ENCODE peak calls at places on chromosome 3, in five cellular contexts. One of them, this sample, is unnamed.

GRCh38 chr3:151282921-151283320 is 4.6 kb upstream of the P2RY14 start:
- DNase-seq in tibial artery: no peak
- DNase-seq in HCT116: peak
- DNase-seq in AG09319: no peak
- DNase-seq in mesothelial cell of epicardium: no peak
- DNase-seq in this sample: no peak

GRCh38 chr3:46829699-46830208 is 33.5 kb downstream of the MYL3 start:
- DNase-seq in mesothelial cell of epicardium: no peak
- DNase-seq in tibial artery: no peak
- DNase-seq in AG09319: no peak
- DNase-seq in HCT116: no peak
- DNase-seq in this sample: peak

GRCh38 chr3:3799173-3800075 is at the start of gene LRRN1:
- DNase-seq in tibial artery: peak
- DNase-seq in AG09319: no peak
- DNase-seq in mesothelial cell of epicardium: peak
- DNase-seq in HCT116: no peak
- DNase-seq in this sample: peak

GRCh38 chr3:133996251-133996661 is 33.5 kb downstream of the SLCO2A1 start:
- DNase-seq in AG09319: no peak
- DNase-seq in mesothelial cell of epicardium: no peak
- DNase-seq in tibial artery: no peak
- DNase-seq in HCT116: no peak
- DNase-seq in this sample: no peak

GRCh38 chr3:122356402-122356801 is 26.6 kb downstream of the MIX23 start:
- DNase-seq in HCT116: peak
- DNase-seq in tibial artery: no peak
- DNase-seq in mesothelial cell of epicardium: no peak
- DNase-seq in AG09319: no peak
- DNase-seq in this sample: no peak

GRCh38 chr3:27089641-27090040 is 279.5 kb downstream of the NEK10 start:
- DNase-seq in mesothelial cell of epicardium: no peak
- DNase-seq in HCT116: no peak
- DNase-seq in AG09319: no peak
- DNase-seq in tibial artery: no peak
- DNase-seq in this sample: no peak

GRCh38 chr3:28125342-28125741 is 116.1 kb upstream of the CMC1 start:
- DNase-seq in HCT116: no peak
- DNase-seq in tibial artery: no peak
- DNase-seq in mesothelial cell of epicardium: no peak
- DNase-seq in AG09319: no peak
- DNase-seq in this sample: no peak

GRCh38 chr3:7263347-7264195 is 402.7 kb downstream of the GRM7 start:
- DNase-seq in tibial artery: no peak
- DNase-seq in HCT116: no peak
- DNase-seq in AG09319: no peak
- DNase-seq in mesothelial cell of epicardium: no peak
- DNase-seq in this sample: no peak

GRCh38 chr3:76552653-76553052 is 487.2 kb upstream of the ROBO2 start:
- DNase-seq in AG09319: no peak
- DNase-seq in HCT116: no peak
- DNase-seq in tibial artery: no peak
- DNase-seq in mesothelial cell of epicardium: no peak
- DNase-seq in this sample: no peak

GRCh38 chr3:66490214-66490613 is 10.6 kb downstream of the LRIG1 start:
- DNase-seq in mesothelial cell of epicardium: no peak
- DNase-seq in HCT116: no peak
- DNase-seq in tibial artery: no peak
- DNase-seq in AG09319: no peak
- DNase-seq in this sample: no peak

GRCh38 chr3:66489115-66489514 is 11.7 kb downstream of the LRIG1 start:
- DNase-seq in HCT116: no peak
- DNase-seq in AG09319: no peak
- DNase-seq in tibial artery: no peak
- DNase-seq in mesothelial cell of epicardium: no peak
- DNase-seq in this sample: no peak

GRCh38 chr3:66490984-66491383 is 9.8 kb downstream of the LRIG1 start:
- DNase-seq in tibial artery: no peak
- DNase-seq in mesothelial cell of epicardium: no peak
- DNase-seq in AG09319: no peak
- DNase-seq in HCT116: no peak
- DNase-seq in this sample: no peak

GRCh38 chr3:66488492-66488891 is 12.3 kb downstream of the LRIG1 start:
- DNase-seq in AG09319: no peak
- DNase-seq in HCT116: no peak
- DNase-seq in mesothelial cell of epicardium: no peak
- DNase-seq in tibial artery: no peak
- DNase-seq in this sample: no peak

GRCh38 chr3:66489577-66489976 is 11.2 kb downstream of the LRIG1 start:
- DNase-seq in AG09319: no peak
- DNase-seq in HCT116: no peak
- DNase-seq in mesothelial cell of epicardium: no peak
- DNase-seq in tibial artery: no peak
- DNase-seq in this sample: no peak
- TF ChIP-seq CTCF in AG09319: no peak
- TF ChIP-seq CTCF in HCT116: no peak
- TF ChIP-seq CTCF in mesothelial cell of epicardium: no peak
- TF ChIP-seq CTCF in tibial artery: no peak
- TF ChIP-seq CTCF in this sample: no peak

GRCh38 chr3:64259646-64260045 is 34.4 kb upstream of the PRICKLE2 start:
- DNase-seq in HCT116: no peak
- DNase-seq in mesothelial cell of epicardium: no peak
- DNase-seq in tibial artery: no peak
- DNase-seq in AG09319: no peak
- DNase-seq in this sample: no peak

GRCh38 chr3:64264491-64265109 is 39.3 kb upstream of the PRICKLE2 start:
- DNase-seq in tibial artery: no peak
- DNase-seq in mesothelial cell of epicardium: no peak
- DNase-seq in HCT116: no peak
- DNase-seq in AG09319: no peak
- DNase-seq in this sample: no peak

GRCh38 chr3:64266065-64266874 is 41.0 kb upstream of the PRICKLE2 start:
- DNase-seq in AG09319: peak
- DNase-seq in HCT116: no peak
- DNase-seq in tibial artery: peak
- DNase-seq in mesothelial cell of epicardium: no peak
- DNase-seq in this sample: no peak

GRCh38 chr3:64260391-64260790 is 35.1 kb upstream of the PRICKLE2 start:
- DNase-seq in mesothelial cell of epicardium: no peak
- DNase-seq in HCT116: no peak
- DNase-seq in AG09319: no peak
- DNase-seq in tibial artery: no peak
- DNase-seq in this sample: no peak

DNA sequence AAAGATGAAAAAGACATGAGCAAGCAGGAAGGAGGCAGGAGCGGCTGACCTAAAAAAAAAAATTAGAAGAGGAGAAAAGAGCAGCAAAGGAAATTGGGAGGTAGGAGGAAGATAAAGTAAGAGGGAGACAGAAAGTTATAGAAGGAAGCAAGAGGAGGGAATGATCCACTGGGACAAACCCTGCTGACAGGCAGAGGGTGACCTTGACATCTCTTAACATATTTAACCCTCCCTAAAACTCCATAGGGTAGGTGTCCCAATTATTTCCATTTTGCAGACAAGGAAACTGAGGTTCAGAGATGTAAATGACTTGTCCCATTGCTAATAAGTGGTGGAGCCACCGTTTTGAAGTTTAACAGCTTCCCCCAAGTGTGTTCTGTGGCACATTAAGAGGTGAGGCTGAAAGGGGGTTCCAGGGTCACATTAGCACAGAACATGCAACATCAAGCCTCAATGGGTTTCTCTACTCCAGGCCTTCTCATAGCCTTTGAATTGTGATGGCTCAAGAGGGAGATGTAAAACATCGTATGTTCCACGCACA is 37.4 kb upstream of the PRICKLE2 start:
- DNase-seq in HCT116: no peak
- DNase-seq in AG09319: no peak
- DNase-seq in mesothelial cell of epicardium: no peak
- DNase-seq in tibial artery: no peak
- DNase-seq in this sample: no peak
- TF ChIP-seq CTCF in HCT116: no peak
- TF ChIP-seq CTCF in AG09319: no peak
- TF ChIP-seq CTCF in mesothelial cell of epicardium: no peak
- TF ChIP-seq CTCF in tibial artery: no peak
- TF ChIP-seq CTCF in this sample: no peak

GRCh38 chr3:124492824-124493223 is 237.4 kb upstream of the UMPS start:
- DNase-seq in tibial artery: no peak
- DNase-seq in AG09319: no peak
- DNase-seq in mesothelial cell of epicardium: no peak
- DNase-seq in HCT116: peak
- DNase-seq in this sample: no peak
- TF ChIP-seq CTCF in tibial artery: peak
- TF ChIP-seq CTCF in AG09319: peak
- TF ChIP-seq CTCF in mesothelial cell of epicardium: no peak
- TF ChIP-seq CTCF in HCT116: peak
- TF ChIP-seq CTCF in this sample: no peak

GRCh38 chr3:123745184-123745855 is 138.8 kb downstream of the MYLK start:
- DNase-seq in AG09319: no peak
- DNase-seq in mesothelial cell of epicardium: no peak
- DNase-seq in HCT116: no peak
- DNase-seq in tibial artery: no peak
- DNase-seq in this sample: no peak
- TF ChIP-seq CTCF in AG09319: peak
- TF ChIP-seq CTCF in mesothelial cell of epicardium: no peak
- TF ChIP-seq CTCF in HCT116: peak
- TF ChIP-seq CTCF in tibial artery: peak
- TF ChIP-seq CTCF in this sample: no peak

GRCh38 chr3:37554364-37554763 is 307.3 kb upstream of the CTDSPL start:
- DNase-seq in tibial artery: no peak
- DNase-seq in mesothelial cell of epicardium: no peak
- DNase-seq in AG09319: no peak
- DNase-seq in HCT116: no peak
- DNase-seq in this sample: no peak
- TF ChIP-seq CTCF in tibial artery: no peak
- TF ChIP-seq CTCF in mesothelial cell of epicardium: no peak
- TF ChIP-seq CTCF in AG09319: no peak
- TF ChIP-seq CTCF in HCT116: peak
- TF ChIP-seq CTCF in this sample: no peak

GRCh38 chr3:136861890-136862610 is at the start of gene NCK1:
- DNase-seq in tibial artery: peak
- DNase-seq in AG09319: peak
- DNase-seq in HCT116: peak
- DNase-seq in mesothelial cell of epicardium: peak
- DNase-seq in this sample: peak
- TF ChIP-seq CTCF in tibial artery: no peak
- TF ChIP-seq CTCF in AG09319: no peak
- TF ChIP-seq CTCF in HCT116: peak
- TF ChIP-seq CTCF in mesothelial cell of epicardium: no peak
- TF ChIP-seq CTCF in this sample: peak

GRCh38 chr3:50365842-50366220 is 6.5 kb upstream of the TMEM115 start:
- DNase-seq in HCT116: no peak
- DNase-seq in mesothelial cell of epicardium: no peak
- DNase-seq in tibial artery: no peak
- DNase-seq in AG09319: no peak
- DNase-seq in this sample: no peak

GRCh38 chr3:50370594-50370993 is 11.3 kb upstream of the TMEM115 start:
- DNase-seq in mesothelial cell of epicardium: no peak
- DNase-seq in AG09319: no peak
- DNase-seq in tibial artery: no peak
- DNase-seq in HCT116: no peak
- DNase-seq in this sample: no peak

GRCh38 chr3:50369271-50369670 is 9.9 kb upstream of the TMEM115 start:
- DNase-seq in AG09319: no peak
- DNase-seq in HCT116: no peak
- DNase-seq in mesothelial cell of epicardium: no peak
- DNase-seq in tibial artery: no peak
- DNase-seq in this sample: no peak

GRCh38 chr3:50364573-50365079 is 5.3 kb upstream of the TMEM115 start:
- DNase-seq in mesothelial cell of epicardium: peak
- DNase-seq in tibial artery: no peak
- DNase-seq in AG09319: no peak
- DNase-seq in HCT116: no peak
- DNase-seq in this sample: no peak

GRCh38 chr3:50365080-50365841 is 5.9 kb upstream of the TMEM115 start:
- DNase-seq in AG09319: no peak
- DNase-seq in tibial artery: peak
- DNase-seq in HCT116: peak
- DNase-seq in mesothelial cell of epicardium: peak
- DNase-seq in this sample: peak
- TF ChIP-seq CTCF in AG09319: no peak
- TF ChIP-seq CTCF in tibial artery: no peak
- TF ChIP-seq CTCF in HCT116: no peak
- TF ChIP-seq CTCF in mesothelial cell of epicardium: no peak
- TF ChIP-seq CTCF in this sample: no peak

This sample was measured in natural killer cell.